ENCODE peak calls at places on chromosomes 3 and 15, in seven cellular contexts. F is upper lobe of right lung, E is body of pancreas, X is testis, S is astrocyte, Z is coronary artery, B is AG09309. G is an unnamed sample.

GRCh38 chr3:13884851-13885703 is 5.2 kb upstream of the WNT7A start:
- DNase-seq in B (no peak), E (peak; percentile 78), Z (peak; percentile 31), F (peak; percentile 60), S (no peak), X (peak; percentile 76), G (peak; percentile 82)

GRCh38 chr15:58746174-58746573 is 3.3 kb downstream of the ADAM10 start:
- DNase-seq in Z (no peak), X (no peak), S (no peak), E (no peak), B (no peak), F (no peak), G (no peak)

GRCh38 chr3:14823910-14824629 is 5.3 kb downstream of the FGD5 start:
- DNase-seq in S (no peak), B (no peak), Z (no peak), F (no peak), X (no peak), E (no peak), G (no peak)

GRCh38 chr3:94336076-94336741 is 273.3 kb downstream of the NSUN3 start:
- DNase-seq in S (peak; percentile 47), E (peak; percentile 17), X (no peak), B (no peak), Z (no peak), F (no peak), G (no peak)

GRCh38 chr3:10744098-10744465 is 71.9 kb upstream of the SLC6A11 start:
- DNase-seq in F (no peak), X (no peak), Z (no peak), E (no peak), B (no peak), S (no peak), G (peak; percentile 50)

GRCh38 chr3:194274424-194275085 is 76.6 kb downstream of the CPN2 start:
- DNase-seq in B (no peak), S (no peak), E (no peak), X (peak; percentile 17), F (peak; percentile 5), Z (peak; percentile 64), G (no peak)

GRCh38 chr15:95687686-95688085 is 642.8 kb upstream of the NR2F2 start:
- DNase-seq in F (no peak), E (no peak), S (no peak), B (no peak), X (no peak), Z (no peak), G (no peak)

GRCh38 chr3:101252897-101253296 is 67.5 kb downstream of the IMPG2 start:
- DNase-seq in S (no peak), B (no peak), E (no peak), X (no peak), Z (no peak), F (no peak), G (no peak)

GRCh38 chr15:75235051-75235673 is 23.0 kb upstream of the GOLGA6C start:
- DNase-seq in F (peak; percentile 43), E (no peak), S (no peak), Z (no peak), B (no peak), X (no peak), G (no peak)

GRCh38 chr15:57654136-57654845 is 52.2 kb upstream of the POLR2M start:
- DNase-seq in B (peak; percentile 46), X (no peak), F (no peak), S (no peak), E (no peak), Z (no peak), G (no peak)

GRCh38 chr3:128360705-128361271 is 105.9 kb downstream of the DNAJB8 start:
- DNase-seq in S (peak; percentile 22), B (no peak), X (no peak), E (no peak), F (no peak), Z (no peak), G (peak; percentile 4)

GRCh38 chr3:18085429-18085828 is 339.7 kb downstream of the SATB1 start:
- DNase-seq in B (no peak), Z (no peak), F (no peak), X (no peak), E (no peak), S (no peak), G (no peak)

GRCh38 chr3:123489400-123490004 is 40.6 kb upstream of the ADCY5 start:
- DNase-seq in B (peak; percentile 11), S (peak; percentile 19), X (peak; percentile 80), F (peak; percentile 77), Z (peak; percentile 82), E (peak; percentile 62), G (peak; percentile 81)

GRCh38 chr3:160346511-160346910 is 52.5 kb downstream of the IFT80 start:
- DNase-seq in F (no peak), S (peak; percentile 6), Z (no peak), E (no peak), X (no peak), B (no peak), G (no peak)

GRCh38 chr3:196472286-196472685 is 31.3 kb downstream of the RNF168 start:
- DNase-seq in F (no peak), Z (no peak), B (no peak), S (no peak), X (no peak), E (no peak), G (no peak)

GRCh38 chr3:168094877-168095610 is 680 bp downstream of the GOLIM4 start:
- DNase-seq in F (peak; percentile 86), S (peak; percentile 52), B (no peak), Z (peak; percentile 80), E (peak; percentile 56), X (peak; percentile 50), G (peak; percentile 53)

GRCh38 chr3:15860014-15860934 is 62.5 kb upstream of the ANKRD28 start:
- DNase-seq in F (peak; percentile 66), S (peak; percentile 38), E (peak; percentile 86), X (peak; percentile 70), B (no peak), Z (peak; percentile 76), G (peak; percentile 32)

GRCh38 chr3:66298591-66298990 is 77.8 kb downstream of the SLC25A26 start:
- DNase-seq in B (no peak), F (no peak), E (no peak), Z (no peak), S (peak; percentile 22), X (no peak), G (no peak)

GRCh38 chr15:64837502-64837901 is 4.2 kb upstream of the PLEKHO2 start:
- DNase-seq in F (no peak), X (no peak), Z (no peak), E (peak; percentile 59), B (no peak), S (no peak), G (no peak)

GRCh38 chr3:152398495-152398894 is 129.8 kb downstream of the MBNL1 start:
- DNase-seq in F (no peak), X (no peak), S (peak; percentile 30), E (no peak), Z (no peak), B (no peak), G (no peak)

GRCh38 chr3:55484191-55484644 is 2.9 kb downstream of the WNT5A start:
- DNase-seq in Z (no peak), S (no peak), F (peak; percentile 65), B (no peak), X (peak; percentile 25), E (no peak), G (no peak)

GRCh38 chr15:85401108-85401765 is 20.8 kb downstream of the AKAP13 start:
- DNase-seq in Z (no peak), E (no peak), B (no peak), F (no peak), S (no peak), X (no peak), G (no peak)

GRCh38 chr15:85403745-85404144 is 23.3 kb downstream of the AKAP13 start:
- DNase-seq in B (no peak), F (no peak), X (no peak), E (no peak), Z (no peak), S (peak; percentile 40), G (no peak)

GRCh38 chr15:85404922-85405293 is 24.5 kb downstream of the AKAP13 start:
- DNase-seq in B (no peak), E (no peak), X (no peak), S (peak; percentile 69), Z (no peak), F (no peak), G (no peak)

GRCh38 chr15:85404156-85404921 is 23.9 kb downstream of the AKAP13 start:
- DNase-seq in E (no peak), Z (no peak), B (no peak), S (peak; percentile 10), F (no peak), X (no peak), G (no peak)

GRCh38 chr15:85402195-85402921 is 22.0 kb downstream of the AKAP13 start:
- DNase-seq in S (peak; percentile 87), Z (no peak), E (no peak), F (no peak), X (no peak), B (no peak), G (no peak)
- H3K4me3 ChIP-seq in S (no peak overlapping the region), Z (peak overlapping the region; percentile 37), E (no peak overlapping the region), F (no peak overlapping the region), X (no peak overlapping the region), B (no peak overlapping the region), G (no peak overlapping the region)

GRCh38 chr15:93102211-93102610 is 13.2 kb upstream of the RGMA start:
- DNase-seq in F (no peak), X (no peak), B (no peak), Z (no peak), E (no peak), S (no peak), G (no peak)
- H3K4me3 ChIP-seq in F (no peak overlapping the region), X (no peak overlapping the region), B (no peak overlapping the region), Z (no peak overlapping the region), E (no peak overlapping the region), S (no peak overlapping the region), G (no peak overlapping the region)

GRCh38 chr3:27679691-27680090 is 42.4 kb downstream of the EOMES start:
- DNase-seq in F (no peak), X (no peak), E (no peak), B (no peak), Z (no peak), S (no peak), G (no peak)

GRCh38 chr3:27678234-27678633 is 43.9 kb downstream of the EOMES start:
- DNase-seq in Z (no peak), X (no peak), S (no peak), E (no peak), B (no peak), F (no peak), G (no peak)

GRCh38 chr3:27675287-27675686 is 46.8 kb downstream of the EOMES start:
- DNase-seq in E (no peak), B (no peak), F (no peak), S (peak; percentile 88), Z (no peak), X (no peak), G (no peak)

GRCh38 chr3:27680517-27681246 is 41.4 kb downstream of the EOMES start:
- DNase-seq in Z (no peak), F (no peak), S (peak; percentile 26), X (no peak), E (no peak), B (no peak), G (no peak)

DNA sequence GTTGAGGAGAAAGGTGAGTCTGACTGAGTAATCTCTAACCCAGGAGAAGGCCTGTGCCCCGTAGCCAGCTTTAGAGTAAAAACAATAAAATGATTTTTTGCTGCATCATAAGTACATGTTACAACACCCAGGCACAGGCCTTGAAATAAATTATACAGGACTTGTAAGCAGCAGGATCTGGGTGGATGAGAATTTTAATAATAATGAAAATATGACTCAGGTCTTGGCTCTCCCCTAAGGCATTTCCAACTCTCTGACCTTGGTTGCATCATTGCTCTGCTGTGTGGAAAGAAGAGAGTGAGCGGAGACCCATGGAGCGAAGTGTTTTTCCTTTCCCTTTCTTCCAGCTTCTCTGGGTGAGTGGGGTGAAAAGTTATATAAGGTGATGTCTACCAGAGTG is 44.6 kb downstream of the EOMES start:
- DNase-seq in F (no peak), S (peak; percentile 94), Z (peak; percentile 84), E (peak; percentile 28), B (peak; percentile 99), X (peak; percentile 43), G (no peak)
- H3K4me3 ChIP-seq in F (no peak overlapping the region), S (peak overlapping the region; percentile 28), Z (no peak overlapping the region), E (no peak overlapping the region), B (no peak overlapping the region), X (no peak overlapping the region), G (no peak overlapping the region)

GRCh38 chr3:173894-174293 is 22.7 kb upstream of the CHL1 start:
- DNase-seq in Z (no peak), X (no peak), S (no peak), B (no peak), F (no peak), E (no peak), G (no peak)
- H3K4me3 ChIP-seq in Z (no peak overlapping the region), X (no peak overlapping the region), S (no peak overlapping the region), B (no peak overlapping the region), F (no peak overlapping the region), E (no peak overlapping the region), G (no peak overlapping the region)

G was measured in Caco-2.